ENCODE peak calls at places on chromosomes 5 and 9, in ten cellular contexts. J is GM10248, Z is SJSA1, B is cardiac muscle cell, H is fibroblast of mammary gland, S is ACHN, N is osteocyte, L is kidney epithelial cell, R is fibroblast of pulmonary artery, V is GM04504. Q is an unnamed sample.

GRCh38 chr9:110650261-110650660 is 18.3 kb upstream of the MUSK start:
- DNase-seq in S (no peak), N (no peak), L (no peak), Z (peak), V (no peak), R (peak), J (no peak), B (peak), H (peak), Q (no peak)

GRCh38 chr9:88819471-88819870 is 171.8 kb upstream of the S1PR3 start:
- DNase-seq in L (no peak), V (no peak), B (no peak), Z (no peak), N (no peak), J (no peak), S (no peak), H (no peak), R (no peak), Q (no peak)

GRCh38 chr9:128636024-128636390 is 20.6 kb downstream of the DYNC2I2 start:
- DNase-seq in H (no peak), S (peak), N (no peak), V (no peak), B (peak), Z (peak), J (no peak), L (no peak), R (no peak), Q (no peak)

GRCh38 chr5:171311698-171312083 is 2.6 kb downstream of the TLX3 start:
- DNase-seq in Z (no peak), V (no peak), S (no peak), L (no peak), H (no peak), J (no peak), B (no peak), R (no peak), N (no peak), Q (no peak)

GRCh38 chr9:71683598-71684235 is 84.6 kb downstream of the CEMIP2 start:
- DNase-seq in B (peak), V (no peak), N (no peak), Z (no peak), R (peak), J (no peak), S (no peak), H (peak), L (no peak), Q (peak)

GRCh38 chr9:77597057-77597456 is 51.1 kb downstream of the GNA14 start:
- DNase-seq in B (peak), R (peak), V (no peak), H (peak), Z (no peak), L (no peak), N (no peak), J (no peak), S (no peak), Q (no peak)

GRCh38 chr5:54985301-54986268 is at the start of gene ESM1:
- DNase-seq in B (peak), R (peak), Z (peak), V (peak), J (no peak), L (peak), S (no peak), H (peak), N (no peak), Q (peak)

GRCh38 chr9:97243606-97244005 is 63.9 kb upstream of the CCDC180 start:
- DNase-seq in J (no peak), S (no peak), Z (no peak), R (no peak), H (peak), L (no peak), V (no peak), B (no peak), N (no peak), Q (no peak)

GRCh38 chr9:91207889-91208651 is 153.6 kb downstream of the AUH start:
- DNase-seq in L (no peak), B (peak), J (peak), S (no peak), N (no peak), H (peak), Z (no peak), V (no peak), R (peak), Q (no peak)

GRCh38 chr9:37769306-37769705 is 15.6 kb downstream of the EXOSC3 start:
- DNase-seq in H (no peak), L (no peak), N (no peak), V (no peak), Z (no peak), R (no peak), J (no peak), B (no peak), S (no peak), Q (no peak)

GRCh38 chr9:131722260-131722659 is 17.6 kb downstream of the RAPGEF1 start:
- DNase-seq in V (no peak), L (no peak), Z (no peak), H (no peak), R (no peak), S (no peak), N (no peak), B (no peak), J (no peak), Q (no peak)

GRCh38 chr5:137304227-137304874 is 194.8 kb downstream of the SPOCK1 start:
- DNase-seq in S (no peak), N (peak), Z (no peak), J (no peak), H (no peak), B (no peak), L (no peak), R (no peak), V (no peak), Q (no peak)

GRCh38 chr5:10762178-10762775 is 1.2 kb upstream of the DAP start:
- DNase-seq in H (no peak), S (no peak), J (no peak), Z (peak), L (no peak), R (peak), V (no peak), N (no peak), B (peak), Q (peak)

GRCh38 chr5:5598547-5599113 is 176.2 kb downstream of the ICE1 start:
- DNase-seq in J (no peak), Z (no peak), N (no peak), L (no peak), H (no peak), B (no peak), S (no peak), R (no peak), V (no peak), Q (peak)

GRCh38 chr9:130565792-130566191 is 13.6 kb upstream of the FUBP3 start:
- DNase-seq in N (no peak), R (peak), J (no peak), V (no peak), B (no peak), H (peak), L (no peak), S (no peak), Z (no peak), Q (peak)

GRCh38 chr9:72979405-72980100 is 26.7 kb upstream of the ALDH1A1 start:
- DNase-seq in B (no peak), S (peak), R (no peak), Z (no peak), J (no peak), V (no peak), L (no peak), H (no peak), N (no peak), Q (no peak)

GRCh38 chr9:38326122-38326521 is 66.4 kb upstream of the ALDH1B1 start:
- DNase-seq in H (no peak), S (no peak), J (no peak), L (no peak), B (no peak), N (no peak), Z (no peak), R (no peak), V (no peak), Q (no peak)

GRCh38 chr5:38258319-38259061 is at the start of gene EGFLAM:
- DNase-seq in R (no peak), L (peak), V (no peak), S (no peak), J (no peak), H (no peak), B (peak), N (no peak), Z (peak), Q (peak)

GRCh38 chr5:34899066-34899465 is 16.2 kb downstream of the RAD1 start:
- DNase-seq in J (no peak), H (no peak), V (no peak), Z (no peak), R (no peak), S (no peak), L (no peak), B (no peak), N (no peak), Q (no peak)

GRCh38 chr9:89954229-89954628 is 349.4 kb downstream of the GADD45G start:
- DNase-seq in L (no peak), B (peak), V (no peak), N (no peak), H (no peak), R (no peak), J (no peak), S (no peak), Z (no peak), Q (no peak)

GRCh38 chr9:109408759-109409462 is 88.1 kb upstream of the EPB41L4B start:
- DNase-seq in L (no peak), Z (no peak), B (no peak), R (no peak), V (no peak), J (no peak), N (no peak), H (no peak), S (no peak), Q (no peak)

Q was measured in posterior vena cava.